ENCODE peak calls at places on chromosomes 13 and 19, in nine cellular contexts. L is choroid plexus epithelial cell, U is tibial artery, H is thoracic aorta, M is fibroblast of the aortic adventitia, I is HL-60, S is lower leg skin, J is dorsolateral prefrontal cortex, R is fibroblast of pulmonary artery. B is an unnamed sample.

GRCh38 chr19:32622002-32622401 is 41.0 kb downstream of the PDCD5 start:
- DNase-seq in I (no peak), H (no peak), R (no peak), M (no peak), L (no peak), S (no peak), J (no peak), U (no peak), B (no peak)

GRCh38 chr13:53159439-53159838 is 130.8 kb downstream of the OLFM4 start:
- DNase-seq in I (no peak), J (no peak), S (no peak), H (no peak), U (no peak), L (no peak), M (no peak), R (no peak), B (no peak)

GRCh38 chr13:106916329-106916728 is 348.4 kb upstream of the ARGLU1 start:
- DNase-seq in H (no peak), M (no peak), I (no peak), U (no peak), R (peak), L (peak), J (no peak), S (no peak), B (no peak)

GRCh38 chr19:46859637-46860124 is 1.1 kb upstream of the ARHGAP35 start:
- DNase-seq in R (no peak), S (peak), I (no peak), U (peak), J (no peak), H (no peak), L (peak), M (no peak), B (no peak)

GRCh38 chr19:294819-295686 is 3.9 kb upstream of the PLPP2 start:
- DNase-seq in M (peak), U (no peak), L (peak), I (no peak), H (no peak), S (peak), R (peak), J (peak), B (peak)

GRCh38 chr19:793775-794174 is 3.5 kb upstream of the PTBP1 start:
- DNase-seq in U (no peak), S (no peak), I (no peak), H (no peak), J (no peak), M (no peak), R (no peak), L (no peak), B (no peak)

GRCh38 chr19:27774337-27774736 is 1438.6 kb downstream of the UQCRFS1 start:
- DNase-seq in R (no peak), J (no peak), L (peak), I (peak), U (no peak), H (no peak), S (no peak), M (no peak), B (no peak)

GRCh38 chr19:41808663-41809566 is 12.5 kb downstream of the CEACAM3 start:
- DNase-seq in R (no peak), S (no peak), L (no peak), H (no peak), U (peak), M (no peak), I (peak), J (no peak), B (no peak)

GRCh38 chr19:39807846-39808364 is 26.1 kb downstream of the DYRK1B start:
- DNase-seq in S (no peak), U (no peak), L (no peak), R (no peak), I (no peak), M (no peak), J (no peak), H (no peak), B (no peak)

GRCh38 chr13:113562085-113562749 is 22.3 kb upstream of the TFDP1 start:
- DNase-seq in M (peak), U (no peak), J (peak), R (peak), I (peak), L (peak), S (peak), H (no peak), B (peak)

GRCh38 chr19:30883071-30883470 is 466.2 kb downstream of the TSHZ3 start:
- DNase-seq in S (peak), H (no peak), M (no peak), I (no peak), R (no peak), U (no peak), J (no peak), L (no peak), B (no peak)

GRCh38 chr13:105603283-105603682 is 932.2 kb downstream of the EFNB2 start:
- DNase-seq in L (no peak), U (no peak), S (no peak), M (no peak), J (no peak), I (no peak), H (no peak), R (no peak), B (no peak)

GRCh38 chr13:21675095-21676007 is 4.5 kb downstream of the FGF9 start:
- DNase-seq in M (no peak), R (no peak), J (no peak), U (no peak), H (no peak), S (no peak), L (no peak), I (no peak), B (peak)

GRCh38 chr13:111511805-111512504 is 191.5 kb downstream of the TEX29 start:
- DNase-seq in I (no peak), L (no peak), R (no peak), H (no peak), S (peak), J (no peak), U (no peak), M (no peak), B (no peak)

GRCh38 chr19:30673336-30673735 is 301.2 kb downstream of the ZNF536 start:
- DNase-seq in R (no peak), M (no peak), H (no peak), S (peak), I (no peak), J (no peak), L (no peak), U (no peak), B (no peak)

GRCh38 chr13:114067381-114067885 is 65.0 kb downstream of the RASA3 start:
- DNase-seq in J (no peak), I (peak), M (peak), U (peak), S (no peak), L (no peak), R (peak), H (no peak), B (peak)

GRCh38 chr13:72850959-72851677 is 69.2 kb downstream of the PIBF1 start:
- DNase-seq in L (no peak), J (no peak), R (no peak), S (no peak), H (no peak), M (no peak), I (no peak), U (no peak), B (no peak)

GRCh38 chr13:72853000-72853399 is 71.1 kb downstream of the PIBF1 start:
- DNase-seq in R (peak), I (no peak), M (peak), S (no peak), J (no peak), U (no peak), L (peak), H (no peak), B (no peak)

GRCh38 chr13:72852207-72852606 is 70.3 kb downstream of the PIBF1 start:
- DNase-seq in U (no peak), H (no peak), M (no peak), R (no peak), L (no peak), J (no peak), I (no peak), S (no peak), B (no peak)

GRCh38 chr13:72849571-72849970 is 67.6 kb downstream of the PIBF1 start:
- DNase-seq in H (no peak), R (peak), L (peak), J (no peak), I (no peak), S (no peak), U (no peak), M (peak), B (no peak)

DNA sequence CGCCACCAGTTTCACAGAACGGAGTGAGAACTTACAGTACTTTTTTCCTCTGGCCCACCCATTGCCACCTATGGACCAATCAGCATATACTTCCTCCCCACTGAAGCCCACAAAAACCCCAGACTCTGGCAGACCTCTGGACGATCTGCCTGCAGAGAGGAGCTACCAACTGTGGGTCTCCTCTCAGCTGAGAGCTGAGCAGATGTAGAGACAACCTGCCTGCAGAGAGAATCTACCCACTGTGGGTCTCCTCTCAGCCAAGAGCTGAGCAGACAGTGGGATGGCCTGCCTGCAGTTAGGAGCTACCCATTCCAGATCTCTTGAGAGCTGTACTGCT is 69.7 kb downstream of the PIBF1 start:
- DNase-seq in J (no peak), L (no peak), I (no peak), R (no peak), S (no peak), U (no peak), M (no peak), H (no peak), B (no peak)
- H3K4me3 ChIP-seq in J (no peak), L (no peak), I (no peak), R (no peak), S (no peak), U (no peak), M (no peak), H (no peak), B (no peak)

DNA sequence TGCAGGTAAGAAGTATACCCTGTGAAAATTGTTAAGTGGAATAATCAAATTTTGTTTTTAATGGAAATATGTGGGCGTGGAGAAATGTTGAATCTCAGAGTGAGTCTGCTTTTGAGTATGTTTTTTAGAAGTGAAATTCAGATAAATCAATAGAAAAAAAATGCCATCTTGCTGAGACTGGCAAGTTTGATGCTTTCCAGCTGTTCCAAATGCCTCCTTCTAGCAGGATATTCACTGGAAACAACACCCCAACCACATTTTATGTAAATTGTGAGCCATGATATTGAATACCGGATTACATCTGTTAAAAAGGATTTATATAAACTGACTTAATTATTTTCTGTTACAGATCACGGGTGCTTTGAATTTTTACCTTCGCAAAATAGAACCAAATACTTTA is 115.4 kb downstream of the ITGBL1 start:
- DNase-seq in R (no peak), L (no peak), U (no peak), I (no peak), H (no peak), J (no peak), S (no peak), M (no peak), B (no peak)
- H3K4me3 ChIP-seq in R (no peak), L (no peak), U (no peak), I (no peak), H (no peak), J (no peak), S (no peak), M (no peak), B (no peak)

DNA sequence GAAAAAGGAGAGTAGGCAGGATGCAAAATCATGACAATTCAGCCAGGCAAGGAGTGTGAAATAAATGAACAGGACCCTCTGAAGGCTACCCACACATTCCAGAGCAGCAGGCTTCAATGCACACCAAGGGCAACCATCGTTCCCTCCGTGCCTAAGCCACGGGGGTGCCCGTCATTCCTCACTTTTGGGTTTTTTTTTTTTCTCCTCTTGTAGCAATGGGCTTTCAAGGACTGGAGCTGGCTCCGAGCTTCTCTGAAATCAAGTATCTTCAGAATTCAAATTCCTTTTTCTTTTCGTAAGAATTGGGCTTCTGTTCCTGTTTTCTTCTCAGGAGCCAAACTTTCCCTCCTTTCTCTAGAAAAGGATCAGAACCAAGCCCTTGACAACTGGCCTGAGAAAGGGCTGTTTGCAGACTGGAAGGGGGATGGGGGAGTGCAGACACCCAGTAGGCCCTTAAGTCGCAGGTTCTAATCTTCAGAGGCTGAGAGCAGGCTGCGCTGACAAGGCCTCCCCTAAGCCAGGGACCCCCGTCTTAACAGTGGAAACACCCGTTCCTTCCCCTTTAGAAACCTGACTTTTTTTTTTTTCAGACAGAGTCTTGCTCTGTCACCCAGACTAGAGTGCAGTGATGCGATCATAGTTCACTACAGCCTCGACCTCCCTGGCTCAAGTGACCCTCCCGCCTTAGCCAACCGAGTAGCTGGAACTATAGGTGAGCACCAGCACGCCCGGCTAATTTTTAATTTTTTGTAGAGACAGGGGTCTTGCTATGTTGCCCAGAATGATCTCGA is 51.7 kb downstream of the RFX2 start:
- DNase-seq in R (no peak), U (no peak), I (no peak), H (no peak), J (peak), L (no peak), M (no peak), S (peak), B (no peak)
- H3K4me3 ChIP-seq in R (no peak), U (no peak), I (no peak), H (no peak), J (no peak), L (no peak), M (no peak), S (no peak), B (no peak)

GRCh38 chr19:11596156-11596555 is 1.1 kb upstream of the ZNF627 start:
- DNase-seq in S (no peak), U (no peak), R (no peak), L (no peak), H (no peak), J (no peak), M (no peak), I (no peak), B (no peak)

GRCh38 chr19:11594084-11594483 is 3.2 kb upstream of the ZNF627 start:
- DNase-seq in J (no peak), M (no peak), U (no peak), R (no peak), I (no peak), S (no peak), H (no peak), L (no peak), B (no peak)

GRCh38 chr19:11597202-11598102 is at the start of gene ZNF627:
- DNase-seq in U (peak), H (peak), L (peak), S (peak), M (peak), I (peak), J (peak), R (peak), B (peak)

GRCh38 chr19:11598746-11599145 is 1.5 kb downstream of the ZNF627 start:
- DNase-seq in U (no peak), S (no peak), L (no peak), H (no peak), R (no peak), M (no peak), I (no peak), J (no peak), B (no peak)

DNA sequence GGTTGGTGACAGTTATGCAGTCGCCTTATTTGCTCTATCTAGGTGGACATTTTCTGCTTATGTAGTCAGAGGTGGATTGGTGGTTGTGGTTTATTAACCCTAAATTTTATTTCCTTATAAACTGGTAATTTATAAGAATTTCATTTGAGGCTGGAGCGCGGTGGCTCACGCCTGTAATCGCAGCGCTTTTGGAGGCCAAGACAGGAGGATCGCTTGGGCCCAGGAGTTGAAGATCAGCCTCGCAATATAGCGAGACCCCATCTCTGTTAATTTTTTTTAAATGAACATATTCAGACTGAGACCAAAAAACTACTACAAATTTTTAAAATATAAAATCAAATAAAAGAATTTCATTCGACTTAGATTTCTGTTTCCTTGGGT is 810 bp downstream of the ZNF627 start:
- DNase-seq in J (no peak), L (no peak), S (no peak), H (no peak), U (no peak), R (peak), M (peak), I (no peak), B (no peak)
- H3K4me3 ChIP-seq in J (peak), L (peak), S (peak), H (peak), U (peak), R (peak), M (peak), I (peak), B (peak)

GRCh38 chr19:8659905-8660304 is 29.5 kb downstream of the NFILZ start:
- DNase-seq in M (no peak), I (no peak), S (no peak), R (no peak), U (no peak), J (no peak), L (no peak), H (no peak), B (no peak)

GRCh38 chr19:8657869-8658268 is 27.4 kb downstream of the NFILZ start:
- DNase-seq in L (no peak), R (no peak), U (no peak), M (no peak), J (no peak), H (no peak), S (no peak), I (no peak), B (no peak)

GRCh38 chr19:8655340-8655709 is 24.9 kb downstream of the NFILZ start:
- DNase-seq in I (no peak), J (no peak), H (no peak), U (no peak), S (no peak), M (no peak), L (no peak), R (no peak), B (peak)

DNA sequence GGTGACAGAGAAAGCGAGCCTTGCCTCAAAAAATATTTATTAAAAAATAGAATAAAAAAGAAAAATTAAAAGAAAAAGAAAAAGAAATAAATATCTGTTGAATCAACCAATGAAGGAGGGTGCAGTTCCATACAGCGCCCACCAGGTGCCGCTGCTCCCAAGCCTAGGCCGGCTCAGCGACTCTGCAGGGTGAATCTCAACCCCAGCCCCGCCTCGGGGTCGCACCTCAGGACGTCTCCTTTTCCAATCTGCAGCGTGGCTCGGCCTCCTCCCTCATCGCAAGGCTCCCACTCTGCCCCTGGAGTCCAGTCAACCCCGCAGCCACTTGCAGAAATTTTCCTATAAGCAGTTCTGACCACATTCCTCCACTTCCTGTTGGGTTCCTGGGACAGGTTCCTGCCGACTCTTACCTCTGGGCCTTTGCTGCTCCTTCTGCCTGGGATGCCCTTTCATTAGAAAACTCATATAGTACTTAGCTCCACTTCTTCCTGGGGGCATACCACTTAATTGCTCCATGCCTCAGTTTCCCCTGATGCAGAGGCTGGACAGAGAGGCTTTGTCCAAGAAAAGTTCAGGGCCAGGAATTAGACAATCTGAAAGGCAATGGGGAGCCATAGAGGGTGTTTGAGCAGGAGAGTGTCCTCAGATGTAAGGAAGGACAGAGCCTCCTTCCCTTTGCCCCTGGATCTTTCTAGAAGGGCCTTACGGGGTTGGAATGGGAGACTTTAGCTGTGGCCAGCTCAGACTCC is 24.3 kb downstream of the NFILZ start:
- DNase-seq in R (peak), I (peak), M (peak), L (peak), S (no peak), U (peak), H (no peak), J (peak), B (peak)
- H3K4me3 ChIP-seq in R (no peak), I (peak), M (no peak), L (no peak), S (no peak), U (no peak), H (peak), J (peak), B (peak)

B was measured in CD8-positive, alpha-beta T cell.